ENCODE peak calls at places on chromosomes 13 and 19, in ten cellular contexts. J is Caco-2, C is neuronal stem cell, B is mammary epithelial cell, Q is sigmoid colon, P is lower lobe of right lung, F is aorta, U is ascending aorta, I is A673, W is psoas muscle. V is an unnamed sample.

GRCh38 chr13:105655046-105655445 is 880.4 kb downstream of the EFNB2 start:
- DNase-seq in I (no peak), F (no peak), J (no peak), W (no peak), U (no peak), Q (no peak), C (no peak), B (peak; percentile 65), P (no peak), V (peak; percentile 15)

GRCh38 chr13:100887729-100888151 is 213.1 kb upstream of the TMTC4 start:
- DNase-seq in Q (no peak), B (no peak), P (no peak), J (no peak), F (no peak), I (peak; percentile 66), U (no peak), C (no peak), W (no peak), V (no peak)

GRCh38 chr19:42168206-42168605 is 36.0 kb upstream of the POU2F2 start:
- DNase-seq in F (no peak), W (no peak), P (no peak), Q (no peak), B (peak; percentile 32), C (no peak), U (no peak), J (no peak), I (no peak), V (no peak)

GRCh38 chr13:39016789-39017188 is 21.1 kb downstream of the PROSER1 start:
- DNase-seq in C (peak; percentile 42), B (peak; percentile 37), J (peak; percentile 29), Q (no peak), P (no peak), U (no peak), W (no peak), F (no peak), I (peak; percentile 56), V (no peak)

GRCh38 chr13:27960362-27961226 is 8.5 kb downstream of the CDX2 start:
- DNase-seq in B (peak; percentile 50), J (peak; percentile 96), I (peak; percentile 37), P (peak; percentile 72), Q (no peak), F (no peak), W (no peak), U (no peak), C (no peak), V (peak; percentile 38)

GRCh38 chr19:29886535-29886934 is 55.5 kb upstream of the URI1 start:
- DNase-seq in U (no peak), Q (peak; percentile 28), C (no peak), P (no peak), J (no peak), F (no peak), B (no peak), I (no peak), W (no peak), V (no peak)

GRCh38 chr13:79405831-79406596 is at the start of gene RBM26:
- DNase-seq in U (peak; percentile 95), Q (peak; percentile 96), I (peak; percentile 96), C (peak; percentile 97), F (peak; percentile 96), P (peak; percentile 95), B (peak; percentile 91), J (peak; percentile 96), W (peak; percentile 97), V (peak; percentile 91)

GRCh38 chr13:36131215-36131930 is at the start of gene DCLK1:
- DNase-seq in I (peak; percentile 68), U (peak; percentile 72), J (no peak), P (peak; percentile 51), W (peak; percentile 88), Q (peak; percentile 84), F (peak; percentile 70), B (peak; percentile 26), C (peak; percentile 56), V (peak; percentile 80)

GRCh38 chr19:39926170-39926755 is 8.2 kb downstream of the FCGBP start:
- DNase-seq in W (no peak), U (no peak), P (no peak), F (no peak), Q (no peak), I (no peak), J (no peak), B (no peak), C (no peak), V (no peak)

GRCh38 chr19:39704181-39705044 is at the start of gene LGALS14:
- DNase-seq in W (no peak), U (no peak), Q (no peak), J (peak; percentile 44), I (no peak), C (no peak), B (no peak), P (no peak), F (no peak), V (no peak)

GRCh38 chr19:23075031-23075733 is 41.6 kb upstream of the ZNF730 start:
- DNase-seq in P (peak; percentile 51), J (peak; percentile 8), B (peak; percentile 67), U (peak; percentile 70), C (peak; percentile 81), F (peak; percentile 56), I (peak; percentile 78), Q (peak; percentile 76), W (peak; percentile 62), V (peak; percentile 28)

GRCh38 chr13:39462456-39462855 is 140.5 kb downstream of the LHFPL6 start:
- DNase-seq in F (no peak), J (peak; percentile 34), C (no peak), W (no peak), Q (no peak), P (no peak), B (peak; percentile 59), U (no peak), I (no peak), V (no peak)

GRCh38 chr13:27283906-27284523 is 13.4 kb downstream of the RASL11A start:
- DNase-seq in U (no peak), I (no peak), J (peak; percentile 23), B (no peak), W (no peak), F (no peak), Q (no peak), C (no peak), P (no peak), V (peak; percentile 48)

GRCh38 chr13:22451345-22451744 is 729.4 kb upstream of the SGCG start:
- DNase-seq in B (no peak), J (peak; percentile 20), F (no peak), P (no peak), Q (no peak), C (peak; percentile 86), W (peak; percentile 53), U (no peak), I (no peak), V (no peak)

DNA sequence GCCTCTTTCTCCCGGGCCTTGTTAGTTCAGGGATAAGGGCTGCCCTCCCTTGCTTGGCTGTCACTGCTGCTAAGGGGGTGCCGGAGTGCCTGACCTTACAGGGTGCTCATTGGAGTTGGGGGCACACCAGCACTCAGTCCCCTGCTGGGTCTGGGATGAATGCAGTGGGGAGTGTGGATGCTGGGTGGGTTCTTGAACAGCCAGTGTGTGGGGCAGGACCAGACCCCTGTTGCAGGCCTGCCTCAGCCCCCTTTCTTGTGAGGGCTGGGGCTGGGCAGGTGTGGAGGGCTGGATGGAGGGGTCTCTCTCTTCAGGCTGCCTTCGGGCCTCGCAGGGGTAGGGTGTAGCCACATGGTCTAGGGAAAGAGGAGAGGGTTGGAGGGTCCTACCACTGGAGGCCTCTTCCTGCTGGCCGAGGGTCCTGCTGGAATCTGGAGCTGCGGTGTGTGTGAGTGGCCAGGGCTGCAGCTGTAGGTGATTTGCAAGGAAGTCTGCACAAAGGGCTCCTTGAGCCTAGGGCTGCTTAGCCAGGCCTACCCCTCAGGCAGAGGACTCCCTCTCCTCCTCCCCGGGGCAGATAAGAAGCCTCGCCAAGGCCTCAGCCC is 3.2 kb downstream of the CEBPA start:
- DNase-seq in F (no peak), C (no peak), B (no peak), J (no peak), I (no peak), P (no peak), U (no peak), Q (peak; percentile 60), W (peak; percentile 32), V (no peak)
- H3K4me3 ChIP-seq in F (no peak overlapping the region), C (no peak overlapping the region), B (no peak overlapping the region), J (peak overlapping the region; percentile 87), I (no peak overlapping the region), P (peak overlapping the region; percentile 84), U (no peak overlapping the region), Q (no peak overlapping the region), W (peak overlapping the region; percentile 86), V (no peak overlapping the region)

DNA sequence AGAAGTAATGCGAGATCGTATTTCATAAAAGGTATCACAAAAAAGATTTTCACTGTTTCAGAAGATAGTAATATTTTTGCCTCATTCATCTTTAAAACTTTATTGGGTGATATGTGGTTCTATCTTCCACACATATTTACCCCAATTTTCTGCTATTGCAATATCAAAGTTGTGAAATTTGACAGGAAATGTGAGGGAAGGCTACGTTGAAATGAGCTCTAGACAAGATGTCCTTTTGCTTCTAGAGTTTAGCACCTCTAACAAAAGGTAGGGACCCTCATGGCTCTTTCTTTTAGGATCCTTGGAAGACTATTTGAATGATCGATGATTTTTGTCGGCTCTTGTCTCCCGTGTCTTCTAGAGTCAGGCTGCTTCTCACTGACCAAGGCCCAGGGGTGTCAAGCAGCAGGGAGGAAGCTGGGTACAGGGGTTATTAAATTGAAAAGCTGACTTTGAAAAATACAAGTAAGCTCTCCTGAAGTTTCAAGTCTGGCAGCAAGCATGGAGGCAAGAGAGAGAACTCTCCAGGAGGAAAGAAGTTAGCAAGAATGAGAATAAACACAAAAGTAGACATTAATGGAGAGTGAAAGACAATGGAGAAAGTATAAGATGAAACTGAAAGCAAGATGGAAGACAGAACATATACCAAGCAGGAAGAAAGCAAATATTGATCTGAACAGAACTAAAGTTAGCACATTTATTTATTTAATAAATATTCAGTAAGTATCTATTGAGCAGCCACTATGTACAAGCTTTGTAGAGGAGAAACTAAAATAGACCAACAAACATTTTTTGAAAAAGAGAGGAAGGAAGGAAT is 73.4 kb downstream of the RUBCNL start:
- DNase-seq in F (no peak), I (no peak), C (no peak), B (no peak), P (no peak), J (no peak), U (no peak), Q (no peak), W (no peak), V (no peak)
- H3K27me3 ChIP-seq in F (no peaks in the 10 kb centered on the region), I (no peaks in the 10 kb centered on the region), C (no peaks in the 10 kb centered on the region), B (no peaks in the 10 kb centered on the region), P (no peaks in the 10 kb centered on the region), J (no peaks in the 10 kb centered on the region), U (no peaks in the 10 kb centered on the region), Q (no peaks in the 10 kb centered on the region), W (no peaks in the 10 kb centered on the region), V (no peaks in the 10 kb centered on the region)

DNA sequence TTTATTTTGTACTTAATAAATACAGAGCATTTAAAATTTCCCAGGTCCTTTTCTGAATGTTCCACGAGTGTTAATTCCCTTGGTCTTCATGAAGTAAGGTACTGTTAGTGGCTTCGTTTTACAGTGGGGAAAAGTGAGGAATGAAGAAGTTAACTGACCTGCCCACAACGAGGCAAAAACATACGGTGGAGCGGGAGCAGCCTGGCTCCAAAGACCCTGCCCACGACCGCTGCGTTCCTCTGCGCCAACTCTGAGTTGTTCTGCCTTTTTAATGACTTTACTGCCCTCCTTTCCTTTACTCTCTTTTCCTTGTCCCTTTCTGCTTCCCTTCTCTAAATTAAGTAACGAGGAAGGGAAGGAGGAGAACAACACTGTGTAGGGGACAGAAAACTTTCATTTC is 392.9 kb downstream of the PCDH9 start:
- DNase-seq in F (no peak), I (no peak), W (no peak), J (no peak), B (no peak), C (no peak), U (no peak), Q (no peak), P (no peak), V (no peak)
- H3K4me3 ChIP-seq in F (no peak overlapping the region), I (no peak overlapping the region), W (no peak overlapping the region), J (no peak overlapping the region), B (no peak overlapping the region), C (no peak overlapping the region), U (no peak overlapping the region), Q (no peak overlapping the region), P (no peak overlapping the region), V (peak overlapping the region; percentile 4)

GRCh38 chr19:3310280-3310679 is 56.1 kb upstream of the NFIC start:
- DNase-seq in I (no peak), C (no peak), F (no peak), U (no peak), J (no peak), W (no peak), P (no peak), B (no peak), Q (no peak), V (no peak)
- H3K27me3 ChIP-seq in I (peaks cover 10% of the 10 kb centered on the region), C (no peaks in the 10 kb centered on the region), F (peaks cover 1% of the 10 kb centered on the region), U (peaks cover 8% of the 10 kb centered on the region), J (no peaks in the 10 kb centered on the region), W (peaks cover 21% of the 10 kb centered on the region), P (peaks cover 35% of the 10 kb centered on the region), B (peaks cover 2% of the 10 kb centered on the region), Q (peaks cover 76% of the 10 kb centered on the region), V (no peaks in the 10 kb centered on the region)